ENCODE peak calls at places on chromosomes 3 and 15, in four cellular contexts. One of them, this sample, is unnamed.

GRCh38 chr15:36831125-36831914 is 251.9 kb downstream of the CDIN1 start:
- DNase-seq in CD8-positive, alpha-beta T cell: no peak
- DNase-seq in foreskin fibroblast: peak
- DNase-seq in CD4-positive, CD25-positive, alpha-beta regulatory T cell: no peak
- DNase-seq in this sample: peak

GRCh38 chr3:108472011-108472591 is 38.3 kb downstream of the MYH15 start:
- DNase-seq in CD8-positive, alpha-beta T cell: no peak
- DNase-seq in CD4-positive, CD25-positive, alpha-beta regulatory T cell: peak
- DNase-seq in foreskin fibroblast: peak
- DNase-seq in this sample: no peak

GRCh38 chr3:56145410-56145809 is 322.9 kb downstream of the ERC2 start:
- DNase-seq in CD8-positive, alpha-beta T cell: no peak
- DNase-seq in CD4-positive, CD25-positive, alpha-beta regulatory T cell: no peak
- DNase-seq in foreskin fibroblast: no peak
- DNase-seq in this sample: no peak

GRCh38 chr3:129312671-129313414 is 34.2 kb downstream of the HMCES start:
- DNase-seq in foreskin fibroblast: no peak
- DNase-seq in CD8-positive, alpha-beta T cell: no peak
- DNase-seq in CD4-positive, CD25-positive, alpha-beta regulatory T cell: no peak
- DNase-seq in this sample: no peak

GRCh38 chr3:36763850-36764703 is at the start of gene DCLK3:
- DNase-seq in CD4-positive, CD25-positive, alpha-beta regulatory T cell: peak
- DNase-seq in foreskin fibroblast: no peak
- DNase-seq in CD8-positive, alpha-beta T cell: no peak
- DNase-seq in this sample: no peak

GRCh38 chr3:38190481-38190881 is 25.1 kb downstream of the OXSR1 start:
- DNase-seq in CD8-positive, alpha-beta T cell: no peak
- DNase-seq in foreskin fibroblast: no peak
- DNase-seq in CD4-positive, CD25-positive, alpha-beta regulatory T cell: no peak
- DNase-seq in this sample: no peak

GRCh38 chr3:79027593-79027992 is 740.2 kb downstream of the ROBO1 start:
- DNase-seq in CD4-positive, CD25-positive, alpha-beta regulatory T cell: no peak
- DNase-seq in CD8-positive, alpha-beta T cell: no peak
- DNase-seq in foreskin fibroblast: no peak
- DNase-seq in this sample: no peak

GRCh38 chr15:30896211-30896606 is 7.5 kb upstream of the FAN1 start:
- DNase-seq in CD8-positive, alpha-beta T cell: no peak
- DNase-seq in foreskin fibroblast: no peak
- DNase-seq in CD4-positive, CD25-positive, alpha-beta regulatory T cell: no peak
- DNase-seq in this sample: no peak

GRCh38 chr15:73818308-73818985 is 54.9 kb upstream of the TBC1D21 start:
- DNase-seq in CD4-positive, CD25-positive, alpha-beta regulatory T cell: no peak
- DNase-seq in CD8-positive, alpha-beta T cell: no peak
- DNase-seq in foreskin fibroblast: no peak
- DNase-seq in this sample: no peak

GRCh38 chr15:31489281-31489680 is 162.6 kb downstream of the KLF13 start:
- DNase-seq in CD4-positive, CD25-positive, alpha-beta regulatory T cell: no peak
- DNase-seq in foreskin fibroblast: no peak
- DNase-seq in CD8-positive, alpha-beta T cell: no peak
- DNase-seq in this sample: no peak

GRCh38 chr3:186132487-186132886 is 23.6 kb upstream of the ETV5 start:
- DNase-seq in CD4-positive, CD25-positive, alpha-beta regulatory T cell: no peak
- DNase-seq in CD8-positive, alpha-beta T cell: no peak
- DNase-seq in foreskin fibroblast: no peak
- DNase-seq in this sample: no peak

GRCh38 chr3:197419696-197420095 is 121.3 kb upstream of the DLG1 start:
- DNase-seq in foreskin fibroblast: no peak
- DNase-seq in CD4-positive, CD25-positive, alpha-beta regulatory T cell: no peak
- DNase-seq in CD8-positive, alpha-beta T cell: no peak
- DNase-seq in this sample: no peak

GRCh38 chr3:165256554-165256953 is 60.4 kb upstream of the SLITRK3 start:
- DNase-seq in CD4-positive, CD25-positive, alpha-beta regulatory T cell: no peak
- DNase-seq in foreskin fibroblast: no peak
- DNase-seq in CD8-positive, alpha-beta T cell: no peak
- DNase-seq in this sample: no peak

GRCh38 chr3:125050486-125051172 is 5.2 kb downstream of the HEG1 start:
- DNase-seq in CD8-positive, alpha-beta T cell: no peak
- DNase-seq in foreskin fibroblast: no peak
- DNase-seq in CD4-positive, CD25-positive, alpha-beta regulatory T cell: no peak
- DNase-seq in this sample: no peak

GRCh38 chr3:127431066-127431465 is 143.2 kb upstream of the PRR20G start:
- DNase-seq in CD4-positive, CD25-positive, alpha-beta regulatory T cell: no peak
- DNase-seq in CD8-positive, alpha-beta T cell: no peak
- DNase-seq in foreskin fibroblast: no peak
- DNase-seq in this sample: no peak

GRCh38 chr3:122512284-122512683 is 2.5 kb downstream of the KPNA1 start:
- DNase-seq in CD4-positive, CD25-positive, alpha-beta regulatory T cell: no peak
- DNase-seq in foreskin fibroblast: no peak
- DNase-seq in CD8-positive, alpha-beta T cell: no peak
- DNase-seq in this sample: no peak

GRCh38 chr3:168341192-168341816 is 245.6 kb upstream of the GOLIM4 start:
- DNase-seq in CD4-positive, CD25-positive, alpha-beta regulatory T cell: no peak
- DNase-seq in CD8-positive, alpha-beta T cell: no peak
- DNase-seq in foreskin fibroblast: peak
- DNase-seq in this sample: no peak

GRCh38 chr3:193400304-193400703 is 21.8 kb upstream of the ATP13A5 start:
- DNase-seq in CD4-positive, CD25-positive, alpha-beta regulatory T cell: no peak
- DNase-seq in foreskin fibroblast: no peak
- DNase-seq in CD8-positive, alpha-beta T cell: no peak
- DNase-seq in this sample: no peak

GRCh38 chr3:160941885-160942494 is 163.2 kb downstream of the B3GALNT1 start:
- DNase-seq in foreskin fibroblast: peak
- DNase-seq in CD8-positive, alpha-beta T cell: peak
- DNase-seq in CD4-positive, CD25-positive, alpha-beta regulatory T cell: peak
- DNase-seq in this sample: peak

GRCh38 chr3:128725547-128725931 is 444 bp upstream of the RAB7A start:
- DNase-seq in CD8-positive, alpha-beta T cell: no peak
- DNase-seq in CD4-positive, CD25-positive, alpha-beta regulatory T cell: no peak
- DNase-seq in foreskin fibroblast: no peak
- DNase-seq in this sample: peak

GRCh38 chr15:43795997-43796396 is 3.9 kb downstream of the SERF2 start:
- DNase-seq in CD4-positive, CD25-positive, alpha-beta regulatory T cell: no peak
- DNase-seq in CD8-positive, alpha-beta T cell: no peak
- DNase-seq in foreskin fibroblast: no peak
- DNase-seq in this sample: no peak

GRCh38 chr3:195717852-195718476 is 2.8 kb upstream of the MUC20 start:
- DNase-seq in CD4-positive, CD25-positive, alpha-beta regulatory T cell: no peak
- DNase-seq in CD8-positive, alpha-beta T cell: no peak
- DNase-seq in foreskin fibroblast: no peak
- DNase-seq in this sample: no peak

GRCh38 chr3:192700885-192701284 is 26.5 kb downstream of the FGF12 start:
- DNase-seq in foreskin fibroblast: no peak
- DNase-seq in CD8-positive, alpha-beta T cell: no peak
- DNase-seq in CD4-positive, CD25-positive, alpha-beta regulatory T cell: no peak
- DNase-seq in this sample: no peak

GRCh38 chr3:136835817-136836510 is 17.0 kb downstream of the SLC35G2 start:
- DNase-seq in CD8-positive, alpha-beta T cell: no peak
- DNase-seq in CD4-positive, CD25-positive, alpha-beta regulatory T cell: no peak
- DNase-seq in foreskin fibroblast: no peak
- DNase-seq in this sample: no peak

GRCh38 chr3:37024092-37024491 is 30.8 kb downstream of the MLH1 start:
- DNase-seq in CD4-positive, CD25-positive, alpha-beta regulatory T cell: peak
- DNase-seq in CD8-positive, alpha-beta T cell: no peak
- DNase-seq in foreskin fibroblast: no peak
- DNase-seq in this sample: no peak

GRCh38 chr15:40357723-40358491 is at the start of gene DISP2:
- DNase-seq in CD8-positive, alpha-beta T cell: peak
- DNase-seq in foreskin fibroblast: peak
- DNase-seq in CD4-positive, CD25-positive, alpha-beta regulatory T cell: peak
- DNase-seq in this sample: no peak

GRCh38 chr3:94159062-94159726 is 96.3 kb downstream of the NSUN3 start:
- DNase-seq in foreskin fibroblast: no peak
- DNase-seq in CD8-positive, alpha-beta T cell: no peak
- DNase-seq in CD4-positive, CD25-positive, alpha-beta regulatory T cell: no peak
- DNase-seq in this sample: no peak

GRCh38 chr3:149454746-149455145 is 19.8 kb upstream of the TM4SF4 start:
- DNase-seq in CD4-positive, CD25-positive, alpha-beta regulatory T cell: no peak
- DNase-seq in foreskin fibroblast: peak
- DNase-seq in CD8-positive, alpha-beta T cell: no peak
- DNase-seq in this sample: no peak

GRCh38 chr15:85749261-85750151 is 45.2 kb downstream of the KLHL25 start:
- DNase-seq in foreskin fibroblast: no peak
- DNase-seq in CD4-positive, CD25-positive, alpha-beta regulatory T cell: no peak
- DNase-seq in CD8-positive, alpha-beta T cell: no peak
- DNase-seq in this sample: no peak
- H3K4me3 ChIP-seq in foreskin fibroblast: no peak
- H3K4me3 ChIP-seq in CD4-positive, CD25-positive, alpha-beta regulatory T cell: no peak
- H3K4me3 ChIP-seq in CD8-positive, alpha-beta T cell: no peak
- H3K4me3 ChIP-seq in this sample: no peak

GRCh38 chr15:52111517-52112202 is 915 bp downstream of the BCL2L10 start:
- DNase-seq in CD8-positive, alpha-beta T cell: no peak
- DNase-seq in foreskin fibroblast: no peak
- DNase-seq in CD4-positive, CD25-positive, alpha-beta regulatory T cell: no peak
- DNase-seq in this sample: no peak
- H3K4me3 ChIP-seq in CD8-positive, alpha-beta T cell: peak
- H3K4me3 ChIP-seq in foreskin fibroblast: peak
- H3K4me3 ChIP-seq in CD4-positive, CD25-positive, alpha-beta regulatory T cell: no peak
- H3K4me3 ChIP-seq in this sample: peak

GRCh38 chr3:177181418-177181817 is 15.9 kb downstream of the TBL1XR1 start:
- DNase-seq in CD8-positive, alpha-beta T cell: no peak
- DNase-seq in CD4-positive, CD25-positive, alpha-beta regulatory T cell: no peak
- DNase-seq in foreskin fibroblast: no peak
- DNase-seq in this sample: no peak

GRCh38 chr3:177186306-177186705 is 11.0 kb downstream of the TBL1XR1 start:
- DNase-seq in CD8-positive, alpha-beta T cell: no peak
- DNase-seq in CD4-positive, CD25-positive, alpha-beta regulatory T cell: no peak
- DNase-seq in foreskin fibroblast: no peak
- DNase-seq in this sample: no peak

GRCh38 chr3:177180506-177180905 is 16.8 kb downstream of the TBL1XR1 start:
- DNase-seq in CD4-positive, CD25-positive, alpha-beta regulatory T cell: no peak
- DNase-seq in CD8-positive, alpha-beta T cell: no peak
- DNase-seq in foreskin fibroblast: no peak
- DNase-seq in this sample: no peak

GRCh38 chr3:177182352-177182751 is 14.9 kb downstream of the TBL1XR1 start:
- DNase-seq in CD4-positive, CD25-positive, alpha-beta regulatory T cell: no peak
- DNase-seq in foreskin fibroblast: no peak
- DNase-seq in CD8-positive, alpha-beta T cell: no peak
- DNase-seq in this sample: no peak

GRCh38 chr3:177185035-177185574 is 12.2 kb downstream of the TBL1XR1 start:
- DNase-seq in foreskin fibroblast: no peak
- DNase-seq in CD4-positive, CD25-positive, alpha-beta regulatory T cell: no peak
- DNase-seq in CD8-positive, alpha-beta T cell: no peak
- DNase-seq in this sample: no peak
- H3K4me3 ChIP-seq in foreskin fibroblast: no peak
- H3K4me3 ChIP-seq in CD4-positive, CD25-positive, alpha-beta regulatory T cell: peak
- H3K4me3 ChIP-seq in CD8-positive, alpha-beta T cell: no peak
- H3K4me3 ChIP-seq in this sample: no peak

GRCh38 chr15:57683481-57683880 is 23.0 kb upstream of the POLR2M start:
- DNase-seq in foreskin fibroblast: no peak
- DNase-seq in CD4-positive, CD25-positive, alpha-beta regulatory T cell: no peak
- DNase-seq in CD8-positive, alpha-beta T cell: no peak
- DNase-seq in this sample: no peak

GRCh38 chr15:57685316-57685715 is 21.2 kb upstream of the POLR2M start:
- DNase-seq in CD4-positive, CD25-positive, alpha-beta regulatory T cell: no peak
- DNase-seq in foreskin fibroblast: no peak
- DNase-seq in CD8-positive, alpha-beta T cell: no peak
- DNase-seq in this sample: no peak

GRCh38 chr15:57684491-57685184 is 21.9 kb upstream of the POLR2M start:
- DNase-seq in CD4-positive, CD25-positive, alpha-beta regulatory T cell: no peak
- DNase-seq in foreskin fibroblast: no peak
- DNase-seq in CD8-positive, alpha-beta T cell: no peak
- DNase-seq in this sample: no peak

GRCh38 chr15:57685719-57686118 is 20.8 kb upstream of the POLR2M start:
- DNase-seq in CD4-positive, CD25-positive, alpha-beta regulatory T cell: no peak
- DNase-seq in foreskin fibroblast: no peak
- DNase-seq in CD8-positive, alpha-beta T cell: no peak
- DNase-seq in this sample: no peak

DNA sequence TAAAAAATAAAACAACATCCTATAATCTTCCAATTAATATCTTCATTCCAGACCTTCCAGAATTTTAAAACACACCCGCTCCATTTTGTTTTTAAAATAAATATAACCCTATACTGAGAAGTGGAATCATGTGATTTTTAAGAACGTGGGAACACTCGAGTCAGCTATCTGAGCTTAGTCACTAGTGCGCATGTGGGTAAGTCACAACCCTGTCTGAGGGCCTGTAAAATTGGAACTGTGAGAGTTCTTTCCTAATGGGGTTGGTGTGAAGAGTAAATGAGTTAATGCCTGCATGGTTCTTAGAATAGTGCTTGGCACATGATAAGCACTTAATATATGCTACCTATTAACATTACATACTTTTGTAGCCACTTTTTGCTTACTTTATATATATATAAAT is 19.9 kb upstream of the POLR2M start:
- DNase-seq in CD8-positive, alpha-beta T cell: no peak
- DNase-seq in CD4-positive, CD25-positive, alpha-beta regulatory T cell: no peak
- DNase-seq in foreskin fibroblast: no peak
- DNase-seq in this sample: no peak
- H3K4me3 ChIP-seq in CD8-positive, alpha-beta T cell: no peak
- H3K4me3 ChIP-seq in CD4-positive, CD25-positive, alpha-beta regulatory T cell: no peak
- H3K4me3 ChIP-seq in foreskin fibroblast: no peak
- H3K4me3 ChIP-seq in this sample: no peak